ENCODE peak calls at places on chromosomes 2 and 18, in five cellular contexts. T is tibial nerve, A is endothelial cell of umbilical vein, N is uterus, M is A549. S is an unnamed sample.

GRCh38 chr2:176552456-176553135 is 283.4 kb downstream of the MTX2 start:
- DNase-seq in T (no peak), A (peak; percentile 27), N (no peak), M (no peak), S (no peak)

GRCh38 chr2:64989126-64989981 is at the start of gene SLC1A4:
- DNase-seq in T (peak; percentile 81), A (peak; percentile 91), N (peak; percentile 96), M (peak; percentile 85), S (peak; percentile 94)

GRCh38 chr2:237465515-237466227 is 21.4 kb upstream of the MLPH start:
- DNase-seq in T (no peak), A (peak; percentile 75), N (no peak), M (no peak), S (peak; percentile 74)

GRCh38 chr18:58041633-58042032 is 2.4 kb upstream of the NEDD4L start:
- DNase-seq in T (no peak), A (no peak), N (no peak), M (no peak), S (no peak)

GRCh38 chr2:4903676-4904348 is 788.4 kb upstream of the SOX11 start:
- DNase-seq in T (no peak), A (no peak), N (no peak), M (no peak), S (no peak)

GRCh38 chr2:8536686-8537571 is 144.9 kb upstream of the ID2 start:
- DNase-seq in T (no peak), A (no peak), N (peak; percentile 53), M (no peak), S (no peak)

GRCh38 chr18:13372405-13372995 is 153.9 kb downstream of the LDLRAD4 start:
- DNase-seq in T (no peak), A (no peak), N (no peak), M (no peak), S (no peak)

GRCh38 chr2:28333606-28334526 is 58.8 kb upstream of the FOSL2 start:
- DNase-seq in T (no peak), A (no peak), N (no peak), M (no peak), S (no peak)

GRCh38 chr2:3354986-3355385 is 22.6 kb downstream of the EIPR1 start:
- DNase-seq in T (no peak), A (no peak), N (no peak), M (no peak), S (no peak)

GRCh38 chr2:105570757-105571156 is 171.9 kb upstream of the FHL2 start:
- DNase-seq in T (no peak), A (no peak), N (no peak), M (no peak), S (no peak)

GRCh38 chr2:127049927-127050802 is 56.8 kb downstream of the BIN1 start:
- DNase-seq in T (no peak), A (peak; percentile 34), N (peak; percentile 77), M (peak; percentile 50), S (peak; percentile 89)

GRCh38 chr18:21444465-21445023 is 156.0 kb downstream of the ESCO1 start:
- DNase-seq in T (peak; percentile 43), A (peak; percentile 48), N (no peak), M (peak; percentile 32), S (no peak)

GRCh38 chr2:98726735-98727368 is 4.1 kb downstream of the MGAT4A start:
- DNase-seq in T (no peak), A (no peak), N (no peak), M (no peak), S (no peak)

GRCh38 chr2:113103958-113104627 is 23.3 kb upstream of the IL1RN start:
- DNase-seq in T (no peak), A (no peak), N (no peak), M (no peak), S (no peak)

GRCh38 chr18:22783245-22783644 is 149.9 kb upstream of the RBBP8 start:
- DNase-seq in T (no peak), A (no peak), N (no peak), M (no peak), S (no peak)

GRCh38 chr18:623760-624620 is 27.2 kb downstream of the CLUL1 start:
- DNase-seq in T (peak; percentile 85), A (peak; percentile 64), N (peak; percentile 56), M (peak; percentile 18), S (peak; percentile 30)

GRCh38 chr2:158686166-158686792 is 108.8 kb upstream of the DAPL1 start:
- DNase-seq in T (no peak), A (no peak), N (no peak), M (no peak), S (no peak)

GRCh38 chr18:45522371-45522770 is 92.9 kb upstream of the SLC14A2 start:
- DNase-seq in T (no peak), A (no peak), N (no peak), M (no peak), S (no peak)

GRCh38 chr18:11203998-11204397 is 54.6 kb upstream of the PIEZO2 start:
- DNase-seq in T (no peak), A (no peak), N (no peak), M (no peak), S (no peak)

GRCh38 chr18:73895701-73896100 is 251.9 kb downstream of the FBXO15 start:
- DNase-seq in T (no peak), A (no peak), N (no peak), M (no peak), S (no peak)

GRCh38 chr18:48866856-48867255 is 83.9 kb downstream of the SMAD7 start:
- DNase-seq in T (no peak), A (no peak), N (no peak), M (no peak), S (no peak)

GRCh38 chr18:48867978-48868377 is 82.8 kb downstream of the SMAD7 start:
- DNase-seq in T (no peak), A (no peak), N (no peak), M (no peak), S (no peak)

GRCh38 chr18:48869591-48869990 is 81.2 kb downstream of the SMAD7 start:
- DNase-seq in T (no peak), A (no peak), N (no peak), M (no peak), S (no peak)

GRCh38 chr18:48866028-48866733 is 84.6 kb downstream of the SMAD7 start:
- DNase-seq in T (no peak), A (peak; percentile 91), N (no peak), M (no peak), S (no peak)

DNA sequence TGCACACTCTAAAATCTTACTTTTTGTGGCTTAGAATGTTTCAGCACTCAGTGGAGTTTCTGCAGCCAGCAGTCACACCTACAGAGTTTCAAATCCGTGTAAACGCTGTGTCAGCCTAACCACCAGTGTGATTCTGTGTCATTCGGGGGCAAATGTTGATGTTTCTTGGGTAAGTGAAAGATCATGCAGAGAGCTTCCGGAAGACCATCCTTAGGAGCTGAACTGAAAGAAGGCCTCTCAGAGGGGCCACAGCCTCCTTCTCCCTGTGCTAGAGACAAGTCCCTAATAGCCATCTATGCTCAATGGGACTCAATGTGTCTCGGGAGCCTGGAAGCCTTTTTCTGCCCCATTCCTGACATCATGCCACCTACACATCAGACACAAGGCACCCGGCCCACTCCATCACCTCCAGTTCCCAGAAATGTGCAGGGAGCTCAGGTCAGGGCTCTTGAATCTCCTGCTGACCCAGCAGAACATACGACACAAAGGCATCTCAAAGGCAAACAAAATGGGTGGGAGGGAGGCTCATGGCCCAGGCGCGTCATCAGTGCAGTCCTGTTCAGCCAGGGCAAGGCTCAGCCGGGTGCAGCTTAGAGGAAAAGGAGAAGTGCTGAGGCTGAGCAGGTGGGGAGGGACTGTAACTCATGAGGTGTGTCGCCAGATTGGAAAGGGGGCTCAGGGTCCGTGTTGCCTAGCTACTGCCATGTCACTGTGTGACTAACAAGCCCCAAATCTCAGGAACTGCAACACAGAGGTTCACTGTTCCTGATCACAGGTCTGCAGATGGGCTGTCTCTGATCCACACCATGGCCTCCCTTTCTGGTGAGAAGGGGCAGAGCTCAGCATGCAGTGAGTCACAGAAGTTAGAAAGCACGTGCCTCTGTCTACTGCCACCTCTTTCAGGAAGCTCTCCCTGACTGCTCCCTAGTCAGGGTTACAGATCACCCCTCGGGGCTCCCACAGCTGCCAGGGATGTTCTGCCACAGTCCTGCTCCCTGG is 82.0 kb downstream of the SMAD7 start:
- DNase-seq in T (no peak), A (no peak), N (no peak), M (no peak), S (no peak)
- TF ChIP-seq POLR2A in T (no peak), A (no peak), N (no peak), M (no peak), S (no peak)

GRCh38 chr2:148643421-148643820 is 1.1 kb upstream of the EPC2 start:
- DNase-seq in T (no peak), A (peak; percentile 32), N (no peak), M (no peak), S (no peak)

GRCh38 chr2:148644885-148645134 is 259 bp downstream of the EPC2 start:
- DNase-seq in T (no peak), A (no peak), N (no peak), M (no peak), S (no peak)

GRCh38 chr2:148645135-148645924 is 779 bp downstream of the EPC2 start:
- DNase-seq in T (peak; percentile 91), A (peak; percentile 95), N (peak; percentile 96), M (peak; percentile 66), S (peak; percentile 53)

GRCh38 chr2:148642891-148643416 is 1.6 kb upstream of the EPC2 start:
- DNase-seq in T (peak; percentile 46), A (peak; percentile 91), N (no peak), M (no peak), S (no peak)

DNA sequence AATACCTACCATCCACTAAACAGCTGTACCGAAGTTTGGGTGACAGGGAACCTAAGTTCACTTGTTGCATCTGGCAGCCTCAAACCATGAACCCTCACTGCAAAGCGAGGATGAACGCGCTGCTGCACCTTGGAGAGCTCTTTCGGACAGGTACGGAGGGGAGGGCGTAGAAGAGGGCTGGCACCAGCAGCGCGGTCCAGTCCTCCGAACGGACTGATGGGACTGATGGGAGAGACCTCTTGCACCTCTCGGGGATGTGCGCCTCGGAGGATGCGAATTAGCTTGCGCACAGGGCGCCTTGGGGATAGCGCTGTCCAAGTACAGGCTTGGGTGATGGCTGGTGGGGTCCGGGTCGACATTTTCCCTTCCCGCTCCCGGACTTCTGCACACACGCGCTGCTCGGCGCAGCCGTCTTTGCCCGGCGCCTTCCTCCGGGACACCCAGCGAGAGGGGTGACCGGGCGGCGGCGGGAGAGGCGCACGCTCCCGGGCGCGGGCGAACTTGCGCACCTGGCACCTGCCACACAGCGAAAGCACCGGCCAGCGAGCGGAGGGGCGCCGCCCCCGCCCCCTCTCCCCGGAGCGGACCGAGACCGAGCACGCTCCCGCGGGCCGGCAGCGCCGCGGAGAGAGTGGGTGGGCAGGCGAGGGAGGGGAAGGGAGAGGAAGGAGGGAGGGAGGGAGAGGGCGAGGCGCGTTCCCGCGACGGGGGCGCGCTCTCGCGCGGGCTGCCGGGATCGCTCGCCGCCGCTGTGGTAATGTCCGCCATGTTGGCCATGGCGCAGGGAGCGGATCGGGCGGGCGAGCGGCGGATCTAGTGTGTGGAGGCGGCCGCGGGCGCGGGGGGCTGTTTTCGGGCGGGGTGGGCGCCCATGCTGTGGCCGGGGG is at the start of gene EPC2:
- DNase-seq in T (peak; percentile 76), A (peak; percentile 83), N (peak; percentile 89), M (peak; percentile 47), S (peak; percentile 52)
- TF ChIP-seq POLR2A in T (peak; percentile 42), A (peak; percentile 90), N (peak; percentile 41), M (peak; percentile 73), S (peak; percentile 79)

GRCh38 chr2:10438688-10439087 is 9.4 kb downstream of the ODC1 start:
- DNase-seq in T (no peak), A (no peak), N (no peak), M (no peak), S (no peak)
- TF ChIP-seq POLR2A in T (no peak), A (no peak), N (no peak), M (no peak), S (no peak)

GRCh38 chr2:221573430-221574230 is 1.5 kb upstream of the EPHA4 start:
- DNase-seq in T (peak; percentile 90), A (peak; percentile 82), N (peak; percentile 86), M (peak; percentile 76), S (peak; percentile 77)
- TF ChIP-seq POLR2A in T (no peak), A (no peak), N (peak; percentile 32), M (peak; percentile 12), S (no peak)